ENCODE peak calls at places on chromosomes 2 and 18, in four cellular contexts. Z is heart right ventricle, L is sigmoid colon, E is upper lobe of right lung. R is an unnamed sample.
A peak's percentile ranks its signal among the peaks of the same experiment; 100 is the strongest.

GRCh38 chr2:85525567-85525966 is 13.4 kb upstream of the MAT2A start:
- DNase-seq in L (no peak), Z (no peak), E (no peak), R (no peak)

GRCh38 chr2:37623971-37624897 is 47.2 kb downstream of the CDC42EP3 start:
- DNase-seq in Z (no peak), E (no peak), L (no peak), R (peak; percentile 49)

GRCh38 chr2:119820275-119820674 is 60.6 kb downstream of the PTPN4 start:
- DNase-seq in E (no peak), Z (no peak), L (no peak), R (peak; percentile 47)

GRCh38 chr18:27712066-27712465 is 464.9 kb downstream of the CDH2 start:
- DNase-seq in Z (no peak), E (no peak), L (no peak), R (no peak)

GRCh38 chr2:85763132-85763531 is 9.3 kb downstream of the ATOH8 start:
- DNase-seq in E (no peak), L (no peak), Z (no peak), R (no peak)

GRCh38 chr2:65057391-65058052 is 1.3 kb downstream of the CEP68 start:
- DNase-seq in Z (no peak), L (no peak), E (no peak), R (no peak)

GRCh38 chr2:3565117-3565516 is 7.0 kb upstream of the RNASEH1 start:
- DNase-seq in Z (no peak), L (no peak), E (no peak), R (no peak)

GRCh38 chr2:129757915-129758421 is 221.5 kb upstream of the RAB6C start:
- DNase-seq in L (no peak), E (no peak), Z (no peak), R (no peak)

GRCh38 chr2:54149623-54150501 is 34.4 kb downstream of the ACYP2 start:
- DNase-seq in L (no peak), E (no peak), Z (no peak), R (no peak)

GRCh38 chr2:223826995-223827394 is 10.4 kb downstream of the AP1S3 start:
- DNase-seq in E (no peak), Z (no peak), L (no peak), R (no peak)

GRCh38 chr2:217277646-217278048 is 417.8 kb upstream of the TNP1 start:
- DNase-seq in L (peak; percentile 83), E (no peak), Z (no peak), R (peak; percentile 60)

GRCh38 chr2:213238753-213239591 is 45.3 kb upstream of the SPAG16 start:
- DNase-seq in L (no peak), Z (no peak), E (no peak), R (peak; percentile 63)

GRCh38 chr2:27033253-27033852 is 588 bp downstream of the TMEM214 start:
- DNase-seq in E (no peak), L (no peak), Z (no peak), R (no peak)

GRCh38 chr2:165870346-165870745 is 76.3 kb upstream of the GALNT3 start:
- DNase-seq in E (no peak), L (no peak), Z (no peak), R (no peak)

GRCh38 chr2:86031151-86031550 is 74.5 kb downstream of the POLR1A start:
- DNase-seq in E (no peak), L (no peak), Z (no peak), R (no peak)

GRCh38 chr2:134155134-134155533 is 98.7 kb upstream of the MGAT5 start:
- DNase-seq in Z (no peak), E (no peak), L (no peak), R (no peak)

GRCh38 chr2:68292108-68292710 is 27.5 kb downstream of the CNRIP1 start:
- DNase-seq in E (no peak), Z (no peak), L (no peak), R (no peak)

GRCh38 chr18:7021994-7022840 is 95.4 kb downstream of the LAMA1 start:
- DNase-seq in Z (no peak), E (no peak), L (no peak), R (peak; percentile 4)

GRCh38 chr2:98148968-98149697 is 62.2 kb downstream of the VWA3B start:
- DNase-seq in Z (no peak), E (no peak), L (no peak), R (peak; percentile 60)

GRCh38 chr2:196136151-196136550 is 35.2 kb downstream of the STK17B start:
- DNase-seq in L (no peak), Z (no peak), E (no peak), R (no peak)

GRCh38 chr2:39403311-39403710 is 33.8 kb downstream of the MAP4K3 start:
- DNase-seq in Z (no peak), E (no peak), L (no peak), R (no peak)

GRCh38 chr2:16170675-16171424 is 230.5 kb downstream of the MYCN start:
- DNase-seq in E (no peak), Z (no peak), L (no peak), R (no peak)

GRCh38 chr2:33047939-33048338 is 101.2 kb downstream of the LTBP1 start:
- DNase-seq in E (no peak), L (no peak), Z (no peak), R (no peak)

GRCh38 chr18:51025512-51025911 is 4.5 kb upstream of the SMAD4 start:
- DNase-seq in Z (no peak), E (no peak), L (no peak), R (no peak)

GRCh38 chr18:45801396-45802004 is 24.0 kb upstream of the SIGLEC15 start:
- DNase-seq in E (no peak), Z (no peak), L (no peak), R (no peak)

GRCh38 chr2:206615417-206616089 is 26.7 kb upstream of the FAM237A start:
- DNase-seq in L (no peak), Z (no peak), E (no peak), R (no peak)

GRCh38 chr2:233446616-233447305 is 92.5 kb downstream of the DGKD start:
- DNase-seq in E (peak; percentile 48), Z (no peak), L (no peak), R (no peak)

GRCh38 chr2:233446121-233446520 is 91.8 kb downstream of the DGKD start:
- DNase-seq in Z (no peak), E (peak; percentile 16), L (no peak), R (no peak)

GRCh38 chr2:233443511-233444183 is 89.4 kb downstream of the DGKD start:
- DNase-seq in L (peak; percentile 91), Z (peak; percentile 78), E (peak; percentile 86), R (peak; percentile 64)

GRCh38 chr2:233444501-233444900 is 90.2 kb downstream of the DGKD start:
- DNase-seq in L (peak; percentile 54), Z (no peak), E (peak; percentile 51), R (no peak)

GRCh38 chr2:233445152-233445830 is 91.0 kb downstream of the DGKD start:
- DNase-seq in Z (no peak), L (peak; percentile 8), E (peak; percentile 38), R (no peak)
- H3K36me3 ChIP-seq in Z (peaks cover 48% of the 10 kb centered on the region), L (peaks cover 12% of the 10 kb centered on the region), E (peaks cover 63% of the 10 kb centered on the region), R (peaks cover 24% of the 10 kb centered on the region)

GRCh38 chr2:80515961-80516360 is 211.4 kb upstream of the LRRTM1 start:
- DNase-seq in L (no peak), Z (no peak), E (no peak), R (no peak)
- H3K9me3 ChIP-seq in L (no peaks in the 10 kb centered on the region), Z (no peaks in the 10 kb centered on the region), E (no peaks in the 10 kb centered on the region), R (no peaks in the 10 kb centered on the region)

DNA sequence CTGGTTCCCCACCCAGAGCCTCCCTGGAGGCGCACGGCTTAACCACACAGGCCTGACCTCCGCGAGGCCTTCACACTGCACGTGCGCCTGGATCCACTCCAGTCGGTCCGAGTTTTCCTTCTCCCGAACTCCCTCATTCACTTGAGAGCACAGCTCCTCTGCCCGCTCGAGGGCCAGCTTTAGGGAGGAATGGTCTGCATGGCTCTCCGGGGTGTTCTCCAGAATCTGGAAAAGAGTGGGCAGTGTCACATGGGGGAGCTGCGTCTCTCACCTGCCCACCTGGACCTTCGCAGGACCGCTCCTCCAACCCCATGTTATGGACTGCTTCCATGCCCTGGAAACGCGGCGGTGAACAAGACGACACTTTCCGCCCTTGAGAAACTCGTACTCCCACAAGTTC is 35.9 kb downstream of the FAM228A start:
- DNase-seq in L (no peak), Z (no peak), E (no peak), R (no peak)
- H3K36me3 ChIP-seq in L (peaks cover 48% of the 10 kb centered on the region), Z (peaks cover 55% of the 10 kb centered on the region), E (peaks cover 88% of the 10 kb centered on the region), R (no peaks in the 10 kb centered on the region)

GRCh38 chr18:71326826-71327225 is 1038.0 kb downstream of the SOCS6 start:
- DNase-seq in E (no peak), L (no peak), Z (no peak), R (no peak)
- H3K9me3 ChIP-seq in E (no peaks in the 10 kb centered on the region), L (no peaks in the 10 kb centered on the region), Z (no peaks in the 10 kb centered on the region), R (no peaks in the 10 kb centered on the region)

DNA sequence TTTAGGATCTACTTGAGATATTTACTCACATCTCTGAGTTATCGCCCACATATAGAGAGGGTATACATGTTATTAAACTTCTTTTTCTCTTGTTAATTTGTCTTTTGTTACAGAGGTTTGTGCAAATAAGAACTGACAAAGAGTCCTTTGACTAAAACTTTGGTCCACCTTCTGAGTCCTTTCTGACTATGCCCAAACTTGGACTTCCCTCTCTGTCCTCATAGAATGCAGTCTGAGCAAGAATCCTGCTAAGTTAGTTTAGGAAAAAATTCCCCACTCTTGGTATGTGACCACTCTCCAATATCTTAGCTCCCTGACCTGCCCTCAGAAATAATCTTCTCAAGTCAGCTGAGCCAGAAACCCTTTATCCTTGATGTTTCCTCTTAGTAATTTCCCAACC is 257.5 kb upstream of the REG3G start:
- DNase-seq in E (no peak), L (no peak), Z (no peak), R (no peak)
- H3K36me3 ChIP-seq in E (no peaks in the 10 kb centered on the region), L (no peaks in the 10 kb centered on the region), Z (no peaks in the 10 kb centered on the region), R (no peaks in the 10 kb centered on the region)